ENCODE peak calls at places on chromosome 14, in four cellular contexts. L is GM12878, N is K562, J is HepG2. K is an unnamed sample.
A peak's percentile ranks its signal among the peaks of the same experiment; 100 is the strongest.

GRCh38 chr14:52068741-52069616 is at the start of gene NID2:
- DNase-seq in L (no peak), N (peak; percentile 32), J (peak; percentile 20), K (peak; percentile 89)

GRCh38 chr14:103729496-103730448 is 14.2 kb downstream of the ZFYVE21 start:
- DNase-seq in L (no peak), N (no peak), J (no peak), K (no peak)

GRCh38 chr14:85178869-85179268 is 351.1 kb upstream of the FLRT2 start:
- DNase-seq in L (no peak), N (no peak), J (no peak), K (no peak)

GRCh38 chr14:68621400-68622365 is 171.2 kb downstream of the ZFP36L1 start:
- DNase-seq in L (no peak), N (no peak), J (no peak), K (no peak)

GRCh38 chr14:61388173-61388975 is 67.0 kb downstream of the PRKCH start:
- DNase-seq in L (peak; percentile 86), N (no peak), J (no peak), K (no peak)

GRCh38 chr14:69685716-69686115 is 74.3 kb downstream of the SUSD6 start:
- DNase-seq in L (no peak), N (no peak), J (peak; percentile 62), K (no peak)

GRCh38 chr14:74630881-74631690 is 19.0 kb upstream of the LTBP2 start:
- DNase-seq in L (no peak), N (no peak), J (no peak), K (no peak)

GRCh38 chr14:69570836-69571330 is 3.8 kb downstream of the CCDC177 start:
- DNase-seq in L (no peak), N (no peak), J (no peak), K (no peak)

GRCh38 chr14:38366374-38366773 is 110.5 kb upstream of the CLEC14A start:
- DNase-seq in L (no peak), N (no peak), J (no peak), K (no peak)

GRCh38 chr14:104882325-104882973 is 17.4 kb downstream of the CEP170B start:
- DNase-seq in L (no peak), N (peak; percentile 76), J (no peak), K (no peak)

GRCh38 chr14:22476005-22476751 is 112.8 kb downstream of the DAD1 start:
- DNase-seq in L (no peak), N (no peak), J (no peak), K (no peak)

GRCh38 chr14:101719045-101719645 is 42.4 kb upstream of the PPP2R5C start:
- DNase-seq in L (no peak), N (no peak), J (no peak), K (no peak)

GRCh38 chr14:65949711-65950516 is 536.3 kb upstream of the CCDC196 start:
- DNase-seq in L (no peak), N (no peak), J (peak; percentile 29), K (peak; percentile 13)

GRCh38 chr14:99716091-99716849 is 32.2 kb downstream of the CYP46A1 start:
- DNase-seq in L (no peak), N (no peak), J (no peak), K (peak; percentile 2)

GRCh38 chr14:77864580-77864979 is 64.7 kb downstream of the ADCK1 start:
- DNase-seq in L (no peak), N (no peak), J (no peak), K (no peak)

GRCh38 chr14:61103541-61104339 is 122.7 kb downstream of the SLC38A6 start:
- DNase-seq in L (no peak), N (peak; percentile 77), J (peak; percentile 78), K (peak; percentile 33)

GRCh38 chr14:93064411-93065271 is 51.1 kb downstream of the ITPK1 start:
- DNase-seq in L (no peak), N (no peak), J (no peak), K (no peak)

GRCh38 chr14:74302160-74302628 is 540 bp downstream of the ABCD4 start:
- DNase-seq in L (peak; percentile 25), N (peak; percentile 42), J (peak; percentile 58), K (peak; percentile 58)

GRCh38 chr14:96958057-96958456 is 160.9 kb downstream of the VRK1 start:
- DNase-seq in L (no peak), N (no peak), J (no peak), K (no peak)

GRCh38 chr14:22887260-22887989 is 4.4 kb downstream of the REM2 start:
- DNase-seq in L (peak; percentile 80), N (peak; percentile 49), J (no peak), K (peak; percentile 78)

GRCh38 chr14:49999216-49999761 is 106.4 kb downstream of the ARF6 start:
- DNase-seq in L (no peak), N (peak; percentile 13), J (no peak), K (peak; percentile 25)

GRCh38 chr14:47200740-47201139 is 474.7 kb downstream of the MDGA2 start:
- DNase-seq in L (no peak), N (no peak), J (no peak), K (no peak)

GRCh38 chr14:74065746-74066575 is 18.3 kb downstream of the ALDH6A1 start:
- DNase-seq in L (no peak), N (no peak), J (no peak), K (no peak)

GRCh38 chr14:24325963-24326362 is 8.9 kb downstream of the ADCY4 start:
- DNase-seq in L (no peak), N (no peak), J (no peak), K (no peak)

GRCh38 chr14:94701854-94702370 is 68.0 kb downstream of the GSC start:
- DNase-seq in L (no peak), N (no peak), J (no peak), K (no peak)

GRCh38 chr14:105495101-105495989 is 4.3 kb downstream of the TEDC1 start:
- DNase-seq in L (no peak), N (no peak), J (no peak), K (no peak)

GRCh38 chr14:79557309-79557708 is 654.0 kb downstream of the DIO2 start:
- DNase-seq in L (no peak), N (no peak), J (no peak), K (no peak)

GRCh38 chr14:105846312-105846711 is 319.9 kb downstream of the TMEM121 start:
- DNase-seq in L (no peak), N (no peak), J (no peak), K (no peak)

GRCh38 chr14:60618200-60618599 is 31.1 kb downstream of the SIX1 start:
- DNase-seq in L (no peak), N (no peak), J (peak; percentile 3), K (no peak)

GRCh38 chr14:75267141-75267601 is 11.5 kb upstream of the FOS start:
- DNase-seq in L (no peak), N (no peak), J (no peak), K (no peak)

GRCh38 chr14:73661872-73662271 is 17.1 kb downstream of the DNAL1 start:
- DNase-seq in L (no peak), N (no peak), J (no peak), K (no peak)

GRCh38 chr14:93110856-93111419 is 4.8 kb downstream of the ITPK1 start:
- DNase-seq in L (no peak), N (no peak), J (no peak), K (no peak)

GRCh38 chr14:31949709-31950108 is 127.4 kb upstream of the ARHGAP5 start:
- DNase-seq in L (no peak), N (no peak), J (no peak), K (no peak)

DNA sequence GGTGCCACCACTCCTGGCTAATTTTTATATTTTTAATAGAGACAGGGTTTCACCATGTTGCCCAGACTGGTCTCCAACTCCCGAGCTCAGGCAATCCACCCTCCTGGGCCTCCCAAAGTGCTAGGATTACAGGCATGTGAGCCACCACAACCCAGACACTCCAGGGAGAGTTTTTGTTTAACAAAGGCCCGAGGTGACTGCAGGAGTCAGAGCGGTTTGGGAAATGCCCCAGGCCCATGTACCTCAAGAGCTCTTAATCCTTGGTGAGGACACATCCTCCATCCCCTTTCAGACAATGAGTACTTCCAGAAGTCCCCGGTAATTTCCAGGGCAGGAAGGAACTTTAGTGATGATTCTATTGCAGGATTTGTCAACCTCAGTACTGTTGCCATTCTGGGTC is 176.0 kb downstream of the ESRRB start:
- DNase-seq in L (no peak), N (no peak), J (no peak), K (no peak)
- TF ChIP-seq FOXK2 in L (no peak), N (no peak), J (no peak), K (no peak)

DNA sequence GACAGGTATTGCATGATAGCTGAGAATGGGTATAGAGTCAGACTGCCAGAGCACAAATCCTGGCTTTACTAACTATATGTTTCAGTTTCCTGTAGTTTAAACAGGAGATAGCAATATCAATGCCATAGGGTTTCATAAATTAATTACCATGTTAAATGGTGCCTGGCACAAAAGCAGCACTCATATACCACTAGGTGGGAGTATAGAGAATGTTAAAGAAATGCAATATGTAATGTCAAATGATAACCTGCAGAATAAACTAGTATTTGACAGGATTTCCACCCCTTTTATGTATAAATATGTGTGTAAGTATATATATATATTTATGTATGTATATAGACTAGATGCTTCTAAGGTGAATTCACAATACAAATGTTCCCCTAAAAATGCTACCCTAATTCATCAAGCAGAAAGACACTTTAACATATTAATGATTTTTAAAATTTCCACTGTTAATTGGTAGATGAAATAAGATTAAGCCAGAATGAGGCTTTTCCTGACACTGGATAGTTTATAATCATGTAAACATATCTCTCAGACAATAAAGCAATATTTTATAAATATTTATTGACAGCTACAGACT is 8.6 kb downstream of the WDR89 start:
- DNase-seq in L (no peak), N (peak; percentile 7), J (peak; percentile 9), K (peak; percentile 15)
- TF ChIP-seq BHLHE40 in L (no peak), N (no peak), J (no peak), K (no peak)

GRCh38 chr14:53955671-53956426 is 776 bp downstream of the BMP4 start:
- DNase-seq in L (no peak), N (no peak), J (peak; percentile 37), K (no peak)

GRCh38 chr14:53954551-53955233 is 1.9 kb downstream of the BMP4 start:
- DNase-seq in L (no peak), N (no peak), J (no peak), K (no peak)

GRCh38 chr14:53957739-53958138 is 1.1 kb upstream of the BMP4 start:
- DNase-seq in L (no peak), N (no peak), J (peak; percentile 26), K (no peak)

GRCh38 chr14:53955234-53955556 is 1.4 kb downstream of the BMP4 start:
- DNase-seq in L (no peak), N (no peak), J (no peak), K (no peak)

GRCh38 chr14:53956427-53957201 is at the start of gene BMP4:
- DNase-seq in L (no peak), N (peak; percentile 45), J (peak; percentile 82), K (peak; percentile 48)
- TF ChIP-seq FOXK2 in L (no peak), N (no peak), J (no peak), K (no peak)

GRCh38 chr14:39939023-39939422 is 506.8 kb upstream of the FBXO33 start:
- DNase-seq in L (no peak), N (no peak), J (no peak), K (no peak)
- TF ChIP-seq BHLHE40 in L (no peak), N (no peak), J (no peak), K (no peak)

GRCh38 chr14:89182326-89182725 is 234.7 kb downstream of the FOXN3 start:
- DNase-seq in L (no peak), N (no peak), J (no peak), K (no peak)
- TF ChIP-seq FOXK2 in L (no peak), N (no peak), J (no peak), K (no peak)